ENCODE peak calls at places on chromosomes 13 and 19, in six cellular contexts. One of them, this sample, is unnamed.

GRCh38 chr19:51339313-51339686 is 2.6 kb downstream of the VSIG10L start:
- DNase-seq in foreskin fibroblast: no peak
- DNase-seq in AG04450: no peak
- DNase-seq in A549: peak
- DNase-seq in fibroblast of villous mesenchyme: no peak
- DNase-seq in cardiac muscle cell: no peak
- DNase-seq in this sample: no peak

GRCh38 chr13:104318121-104318520 is 1251.9 kb upstream of the SLC10A2 start:
- DNase-seq in foreskin fibroblast: peak
- DNase-seq in AG04450: no peak
- DNase-seq in A549: no peak
- DNase-seq in fibroblast of villous mesenchyme: peak
- DNase-seq in cardiac muscle cell: peak
- DNase-seq in this sample: peak

GRCh38 chr13:66859078-66859477 is 371.1 kb downstream of the PCDH9 start:
- DNase-seq in foreskin fibroblast: no peak
- DNase-seq in AG04450: no peak
- DNase-seq in A549: no peak
- DNase-seq in fibroblast of villous mesenchyme: no peak
- DNase-seq in cardiac muscle cell: no peak
- DNase-seq in this sample: no peak

GRCh38 chr13:33180009-33180804 is 105.3 kb downstream of the STARD13 start:
- DNase-seq in foreskin fibroblast: peak
- DNase-seq in AG04450: no peak
- DNase-seq in A549: no peak
- DNase-seq in fibroblast of villous mesenchyme: peak
- DNase-seq in cardiac muscle cell: no peak
- DNase-seq in this sample: no peak

GRCh38 chr13:113651511-113652403 is 6.2 kb downstream of the ATP4B start:
- DNase-seq in foreskin fibroblast: no peak
- DNase-seq in AG04450: no peak
- DNase-seq in A549: no peak
- DNase-seq in fibroblast of villous mesenchyme: no peak
- DNase-seq in cardiac muscle cell: no peak
- DNase-seq in this sample: no peak

GRCh38 chr19:33666196-33666595 is 44.4 kb downstream of the CHST8 start:
- DNase-seq in foreskin fibroblast: no peak
- DNase-seq in AG04450: no peak
- DNase-seq in A549: no peak
- DNase-seq in fibroblast of villous mesenchyme: no peak
- DNase-seq in cardiac muscle cell: no peak
- DNase-seq in this sample: no peak

GRCh38 chr13:78241278-78241919 is 322.8 kb upstream of the EDNRB start:
- DNase-seq in foreskin fibroblast: peak
- DNase-seq in AG04450: peak
- DNase-seq in A549: peak
- DNase-seq in fibroblast of villous mesenchyme: peak
- DNase-seq in cardiac muscle cell: peak
- DNase-seq in this sample: no peak

GRCh38 chr13:66424417-66424816 is 805.7 kb downstream of the PCDH9 start:
- DNase-seq in foreskin fibroblast: peak
- DNase-seq in AG04450: peak
- DNase-seq in A549: no peak
- DNase-seq in fibroblast of villous mesenchyme: peak
- DNase-seq in cardiac muscle cell: peak
- DNase-seq in this sample: peak

GRCh38 chr19:50933640-50934039 is 19.2 kb downstream of the KLK5 start:
- DNase-seq in foreskin fibroblast: no peak
- DNase-seq in AG04450: no peak
- DNase-seq in A549: no peak
- DNase-seq in fibroblast of villous mesenchyme: peak
- DNase-seq in cardiac muscle cell: peak
- DNase-seq in this sample: no peak

GRCh38 chr13:60051754-60052153 is 112.0 kb downstream of the DIAPH3 start:
- DNase-seq in foreskin fibroblast: no peak
- DNase-seq in AG04450: no peak
- DNase-seq in A549: no peak
- DNase-seq in fibroblast of villous mesenchyme: no peak
- DNase-seq in cardiac muscle cell: no peak
- DNase-seq in this sample: no peak

GRCh38 chr13:113879506-113880360 is 15.9 kb upstream of the GAS6 start:
- DNase-seq in foreskin fibroblast: no peak
- DNase-seq in AG04450: no peak
- DNase-seq in A549: no peak
- DNase-seq in fibroblast of villous mesenchyme: no peak
- DNase-seq in cardiac muscle cell: no peak
- DNase-seq in this sample: no peak

GRCh38 chr19:19201697-19202630 is 1.2 kb downstream of the NR2C2AP start:
- DNase-seq in foreskin fibroblast: no peak
- DNase-seq in AG04450: no peak
- DNase-seq in A549: no peak
- DNase-seq in fibroblast of villous mesenchyme: no peak
- DNase-seq in cardiac muscle cell: no peak
- DNase-seq in this sample: no peak

GRCh38 chr13:73876323-73876722 is 257.9 kb downstream of the KLF12 start:
- DNase-seq in foreskin fibroblast: peak
- DNase-seq in AG04450: no peak
- DNase-seq in A549: no peak
- DNase-seq in fibroblast of villous mesenchyme: peak
- DNase-seq in cardiac muscle cell: peak
- DNase-seq in this sample: no peak

GRCh38 chr13:110061270-110061669 is 245.7 kb downstream of the COL4A1 start:
- DNase-seq in foreskin fibroblast: no peak
- DNase-seq in AG04450: no peak
- DNase-seq in A549: no peak
- DNase-seq in fibroblast of villous mesenchyme: no peak
- DNase-seq in cardiac muscle cell: no peak
- DNase-seq in this sample: no peak
- TF ChIP-seq CTCF in foreskin fibroblast: no peak
- TF ChIP-seq CTCF in AG04450: no peak
- TF ChIP-seq CTCF in A549: no peak
- TF ChIP-seq CTCF in fibroblast of villous mesenchyme: no peak
- TF ChIP-seq CTCF in cardiac muscle cell: no peak
- TF ChIP-seq CTCF in this sample: no peak

DNA sequence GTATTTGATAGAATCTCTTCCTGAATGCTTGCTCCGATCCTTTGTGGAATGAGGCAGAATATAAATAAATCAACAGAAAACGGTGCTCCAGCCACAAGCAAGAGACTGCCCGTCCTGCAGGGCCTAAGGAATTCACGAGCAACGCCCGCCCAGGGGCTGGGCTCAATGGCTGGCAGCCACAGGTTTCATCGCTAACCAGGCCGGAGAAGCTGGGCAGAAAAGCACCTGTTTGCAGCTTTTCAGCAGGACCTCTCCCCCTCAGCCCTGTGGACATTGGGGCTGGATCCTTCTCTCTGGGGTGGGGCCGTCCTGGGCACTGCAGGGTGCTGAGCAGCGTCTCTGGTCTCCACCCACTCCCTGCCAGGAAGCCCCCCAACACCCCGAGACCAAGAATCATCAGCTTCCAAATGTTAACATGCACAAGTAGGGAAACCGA is 102.5 kb downstream of the GADD45B start:
- DNase-seq in foreskin fibroblast: peak
- DNase-seq in AG04450: no peak
- DNase-seq in A549: peak
- DNase-seq in fibroblast of villous mesenchyme: peak
- DNase-seq in cardiac muscle cell: peak
- DNase-seq in this sample: peak
- H3K4me3 ChIP-seq in foreskin fibroblast: peak
- H3K4me3 ChIP-seq in AG04450: peak
- H3K4me3 ChIP-seq in A549: peak
- H3K4me3 ChIP-seq in fibroblast of villous mesenchyme: peak
- H3K4me3 ChIP-seq in cardiac muscle cell: peak
- H3K4me3 ChIP-seq in this sample: peak

GRCh38 chr19:43763473-43763939 is 8.7 kb upstream of the SMG9 start:
- DNase-seq in foreskin fibroblast: peak
- DNase-seq in AG04450: no peak
- DNase-seq in A549: no peak
- DNase-seq in fibroblast of villous mesenchyme: no peak
- DNase-seq in cardiac muscle cell: no peak
- DNase-seq in this sample: no peak

GRCh38 chr19:43755256-43755801 is 567 bp upstream of the SMG9 start:
- DNase-seq in foreskin fibroblast: peak
- DNase-seq in AG04450: no peak
- DNase-seq in A549: peak
- DNase-seq in fibroblast of villous mesenchyme: peak
- DNase-seq in cardiac muscle cell: peak
- DNase-seq in this sample: no peak

GRCh38 chr19:43760941-43761340 is 6.2 kb upstream of the SMG9 start:
- DNase-seq in foreskin fibroblast: no peak
- DNase-seq in AG04450: no peak
- DNase-seq in A549: no peak
- DNase-seq in fibroblast of villous mesenchyme: no peak
- DNase-seq in cardiac muscle cell: no peak
- DNase-seq in this sample: no peak

GRCh38 chr19:43762814-43763213 is 8.1 kb upstream of the SMG9 start:
- DNase-seq in foreskin fibroblast: no peak
- DNase-seq in AG04450: no peak
- DNase-seq in A549: no peak
- DNase-seq in fibroblast of villous mesenchyme: no peak
- DNase-seq in cardiac muscle cell: no peak
- DNase-seq in this sample: no peak

GRCh38 chr19:43759515-43759914 is 4.8 kb upstream of the SMG9 start:
- DNase-seq in foreskin fibroblast: peak
- DNase-seq in AG04450: no peak
- DNase-seq in A549: peak
- DNase-seq in fibroblast of villous mesenchyme: peak
- DNase-seq in cardiac muscle cell: peak
- DNase-seq in this sample: no peak
- TF ChIP-seq CTCF in foreskin fibroblast: peak
- TF ChIP-seq CTCF in AG04450: peak
- TF ChIP-seq CTCF in A549: peak
- TF ChIP-seq CTCF in fibroblast of villous mesenchyme: peak
- TF ChIP-seq CTCF in cardiac muscle cell: peak
- TF ChIP-seq CTCF in this sample: peak

GRCh38 chr13:24124789-24125476 is 35.6 kb upstream of the SPATA13 start:
- DNase-seq in foreskin fibroblast: no peak
- DNase-seq in AG04450: no peak
- DNase-seq in A549: no peak
- DNase-seq in fibroblast of villous mesenchyme: no peak
- DNase-seq in cardiac muscle cell: no peak
- DNase-seq in this sample: no peak

GRCh38 chr13:24128962-24129361 is 31.6 kb upstream of the SPATA13 start:
- DNase-seq in foreskin fibroblast: no peak
- DNase-seq in AG04450: no peak
- DNase-seq in A549: no peak
- DNase-seq in fibroblast of villous mesenchyme: no peak
- DNase-seq in cardiac muscle cell: no peak
- DNase-seq in this sample: no peak

GRCh38 chr13:24127116-24127631 is 33.3 kb upstream of the SPATA13 start:
- DNase-seq in foreskin fibroblast: no peak
- DNase-seq in AG04450: no peak
- DNase-seq in A549: no peak
- DNase-seq in fibroblast of villous mesenchyme: no peak
- DNase-seq in cardiac muscle cell: no peak
- DNase-seq in this sample: no peak

GRCh38 chr13:24130134-24130792 is 30.3 kb upstream of the SPATA13 start:
- DNase-seq in foreskin fibroblast: no peak
- DNase-seq in AG04450: no peak
- DNase-seq in A549: no peak
- DNase-seq in fibroblast of villous mesenchyme: peak
- DNase-seq in cardiac muscle cell: peak
- DNase-seq in this sample: no peak

GRCh38 chr13:24128112-24128511 is 32.4 kb upstream of the SPATA13 start:
- DNase-seq in foreskin fibroblast: no peak
- DNase-seq in AG04450: no peak
- DNase-seq in A549: no peak
- DNase-seq in fibroblast of villous mesenchyme: no peak
- DNase-seq in cardiac muscle cell: no peak
- DNase-seq in this sample: no peak
- H3K4me3 ChIP-seq in foreskin fibroblast: no peak
- H3K4me3 ChIP-seq in AG04450: no peak
- H3K4me3 ChIP-seq in A549: no peak
- H3K4me3 ChIP-seq in fibroblast of villous mesenchyme: no peak
- H3K4me3 ChIP-seq in cardiac muscle cell: no peak
- H3K4me3 ChIP-seq in this sample: no peak

GRCh38 chr19:16889883-16890460 is 1.2 kb downstream of the F2RL3 start:
- DNase-seq in foreskin fibroblast: no peak
- DNase-seq in AG04450: no peak
- DNase-seq in A549: no peak
- DNase-seq in fibroblast of villous mesenchyme: no peak
- DNase-seq in cardiac muscle cell: no peak
- DNase-seq in this sample: no peak
- TF ChIP-seq CTCF in foreskin fibroblast: no peak
- TF ChIP-seq CTCF in AG04450: no peak
- TF ChIP-seq CTCF in A549: no peak
- TF ChIP-seq CTCF in fibroblast of villous mesenchyme: no peak
- TF ChIP-seq CTCF in cardiac muscle cell: no peak
- TF ChIP-seq CTCF in this sample: no peak

DNA sequence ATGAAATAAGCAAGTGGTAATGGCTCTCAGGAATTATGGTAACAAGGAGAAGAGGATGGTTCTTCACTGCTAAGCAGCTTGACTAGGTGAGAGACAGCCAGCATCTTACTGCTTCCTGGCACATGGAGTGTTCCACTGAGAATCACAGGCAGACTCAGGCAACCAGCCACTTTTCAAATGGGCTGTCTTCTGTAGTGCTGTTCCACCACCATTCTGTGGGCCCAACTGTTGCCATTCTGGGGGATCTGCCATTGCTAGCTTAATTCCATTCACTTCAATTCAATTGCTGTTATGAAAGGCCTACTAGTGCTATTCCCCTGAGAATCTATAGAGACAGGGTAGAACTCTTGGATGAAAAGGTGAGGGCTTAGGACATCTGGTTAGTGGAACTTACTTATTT is 341.9 kb downstream of the KCNRG start:
- DNase-seq in foreskin fibroblast: no peak
- DNase-seq in AG04450: no peak
- DNase-seq in A549: no peak
- DNase-seq in fibroblast of villous mesenchyme: no peak
- DNase-seq in cardiac muscle cell: no peak
- DNase-seq in this sample: no peak
- H3K4me3 ChIP-seq in foreskin fibroblast: no peak
- H3K4me3 ChIP-seq in AG04450: no peak
- H3K4me3 ChIP-seq in A549: no peak
- H3K4me3 ChIP-seq in fibroblast of villous mesenchyme: no peak
- H3K4me3 ChIP-seq in cardiac muscle cell: no peak
- H3K4me3 ChIP-seq in this sample: no peak

GRCh38 chr13:46126074-46126473 is 21.2 kb upstream of the CPB2 start:
- DNase-seq in foreskin fibroblast: no peak
- DNase-seq in AG04450: no peak
- DNase-seq in A549: no peak
- DNase-seq in fibroblast of villous mesenchyme: no peak
- DNase-seq in cardiac muscle cell: no peak
- DNase-seq in this sample: no peak

GRCh38 chr13:46124967-46125933 is 20.4 kb upstream of the CPB2 start:
- DNase-seq in foreskin fibroblast: no peak
- DNase-seq in AG04450: no peak
- DNase-seq in A549: no peak
- DNase-seq in fibroblast of villous mesenchyme: peak
- DNase-seq in cardiac muscle cell: no peak
- DNase-seq in this sample: no peak

GRCh38 chr13:46127336-46128023 is 22.6 kb upstream of the CPB2 start:
- DNase-seq in foreskin fibroblast: no peak
- DNase-seq in AG04450: no peak
- DNase-seq in A549: no peak
- DNase-seq in fibroblast of villous mesenchyme: no peak
- DNase-seq in cardiac muscle cell: no peak
- DNase-seq in this sample: no peak

GRCh38 chr13:46124531-46124966 is 19.7 kb upstream of the CPB2 start:
- DNase-seq in foreskin fibroblast: no peak
- DNase-seq in AG04450: no peak
- DNase-seq in A549: no peak
- DNase-seq in fibroblast of villous mesenchyme: no peak
- DNase-seq in cardiac muscle cell: no peak
- DNase-seq in this sample: no peak

GRCh38 chr13:46126552-46127171 is 21.8 kb upstream of the CPB2 start:
- DNase-seq in foreskin fibroblast: peak
- DNase-seq in AG04450: peak
- DNase-seq in A549: peak
- DNase-seq in fibroblast of villous mesenchyme: peak
- DNase-seq in cardiac muscle cell: peak
- DNase-seq in this sample: peak
- TF ChIP-seq CTCF in foreskin fibroblast: peak
- TF ChIP-seq CTCF in AG04450: peak
- TF ChIP-seq CTCF in A549: peak
- TF ChIP-seq CTCF in fibroblast of villous mesenchyme: peak
- TF ChIP-seq CTCF in cardiac muscle cell: peak
- TF ChIP-seq CTCF in this sample: peak

This sample was measured in astrocyte of the cerebellum.